ENCODE peak calls at places on chromosomes 7 and 10, in four cellular contexts. U is naive thymus-derived CD8-positive, alpha-beta T cell; O is stimulated activated CD4-positive, alpha-beta T cell treated with anti-CD3 and anti-CD28 coated beads, Interleukin-15, amount 100 ng/mL, for 48 hours; Y is NCI-H1436. B is an unnamed sample.

GRCh38 chr7:81280531-81280930 is 361.7 kb upstream of the SEMA3C start:
- DNase-seq in U (no peak), Y (no peak), O (no peak), B (no peak)

GRCh38 chr10:15461353-15462108 is 90.4 kb upstream of the FAM171A1 start:
- DNase-seq in U (no peak), Y (no peak), O (no peak), B (no peak)

GRCh38 chr7:16734148-16734726 is 19.3 kb upstream of the TSPAN13 start:
- DNase-seq in O (no peak), U (no peak), Y (no peak), B (no peak)

GRCh38 chr10:108090476-108091215 is 926.1 kb upstream of the SORCS1 start:
- DNase-seq in U (no peak), Y (no peak), O (no peak), B (no peak)

GRCh38 chr10:102267748-102268147 is 22.4 kb downstream of the GBF1 start:
- DNase-seq in O (no peak), U (no peak), Y (no peak), B (no peak)

GRCh38 chr10:58424176-58424575 is 39.0 kb downstream of the TFAM start:
- DNase-seq in U (no peak), Y (no peak), O (no peak), B (no peak)

GRCh38 chr7:66043681-66044497 is 31.7 kb upstream of the ASL start:
- DNase-seq in U (peak; percentile 2), O (peak; percentile 9), Y (no peak), B (peak; percentile 1)

GRCh38 chr7:140726304-140726703 is 29.8 kb downstream of the NDUFB2 start:
- DNase-seq in U (no peak), O (no peak), Y (no peak), B (no peak)

GRCh38 chr10:60236869-60237524 is 152.7 kb downstream of the ANK3 start:
- DNase-seq in U (peak; percentile 45), Y (no peak), O (no peak), B (no peak)

GRCh38 chr7:65975814-65976445 is 6.1 kb downstream of the GUSB start:
- DNase-seq in O (no peak), Y (no peak), U (no peak), B (no peak)

GRCh38 chr10:103678104-103678526 is 177.3 kb downstream of the SH3PXD2A start:
- DNase-seq in O (peak; percentile 75), Y (peak; percentile 66), U (peak; percentile 74), B (peak; percentile 92)

GRCh38 chr10:78904196-78904595 is 164.6 kb upstream of the ZMIZ1 start:
- DNase-seq in U (no peak), O (no peak), Y (no peak), B (no peak)

GRCh38 chr10:45456822-45457221 is 82.8 kb downstream of the ALOX5 start:
- DNase-seq in U (no peak), Y (no peak), O (no peak), B (no peak)

GRCh38 chr10:102452672-102453340 is 1.5 kb upstream of the C10orf95 start:
- DNase-seq in U (no peak), Y (no peak), O (peak; percentile 67), B (no peak)

GRCh38 chr10:29669149-29669548 is 34.4 kb upstream of the SVIL start:
- DNase-seq in Y (no peak), U (no peak), O (no peak), B (no peak)

GRCh38 chr10:125064681-125065492 is 95.5 kb downstream of the CTBP2 start:
- DNase-seq in Y (no peak), U (no peak), O (peak; percentile 4), B (no peak)

GRCh38 chr7:149496642-149497391 is 792 bp downstream of the ZNF746 start:
- DNase-seq in Y (no peak), O (peak; percentile 21), U (peak; percentile 46), B (peak; percentile 31)

GRCh38 chr7:20543565-20543964 is 71.9 kb upstream of the ABCB5 start:
- DNase-seq in U (no peak), O (no peak), Y (no peak), B (no peak)

GRCh38 chr7:132528695-132529094 is 47.6 kb downstream of the PLXNA4 start:
- DNase-seq in Y (no peak), O (no peak), U (no peak), B (no peak)

GRCh38 chr7:51129527-51130472 is 186.8 kb downstream of the COBL start:
- DNase-seq in U (no peak), O (no peak), Y (no peak), B (no peak)

GRCh38 chr10:101694056-101694673 is 805 bp downstream of the FBXW4 start:
- DNase-seq in U (peak; percentile 65), Y (peak; percentile 56), O (peak; percentile 54), B (peak; percentile 45)

GRCh38 chr7:69703099-69703498 is 104.8 kb downstream of the AUTS2 start:
- DNase-seq in U (no peak), O (no peak), Y (no peak), B (no peak)

GRCh38 chr7:30433082-30433481 is 45.5 kb downstream of the NOD1 start:
- DNase-seq in O (no peak), U (no peak), Y (no peak), B (no peak)

GRCh38 chr7:43700059-43700501 is 29.2 kb downstream of the COA1 start:
- DNase-seq in O (no peak), U (no peak), Y (peak; percentile 43), B (no peak)

GRCh38 chr7:137755846-137756685 is 90.7 kb downstream of the DGKI start:
- DNase-seq in O (no peak), Y (no peak), U (no peak), B (no peak)

GRCh38 chr10:69377936-69378335 is 38.8 kb downstream of the TACR2 start:
- DNase-seq in U (no peak), O (no peak), Y (no peak), B (no peak)

GRCh38 chr7:114026486-114027089 is 107.8 kb upstream of the PPP1R3A start:
- DNase-seq in U (peak; percentile 11), Y (peak; percentile 66), O (no peak), B (no peak)

GRCh38 chr7:373818-374705 is 84.1 kb downstream of the FOXL3 start:
- DNase-seq in O (no peak), U (no peak), Y (no peak), B (no peak)

GRCh38 chr10:32905466-32905865 is 52.6 kb downstream of the ITGB1 start:
- DNase-seq in U (no peak), Y (no peak), O (no peak), B (no peak)

GRCh38 chr10:43076876-43077420 is at the start of gene RET:
- DNase-seq in Y (no peak), U (no peak), O (no peak), B (no peak)

GRCh38 chr10:95229724-95230627 is 35.9 kb downstream of the ACSM6 start:
- DNase-seq in U (no peak), O (no peak), Y (no peak), B (no peak)

GRCh38 chr7:100167912-100168323 is 499 bp downstream of the GAL3ST4 start:
- DNase-seq in U (no peak), O (no peak), Y (no peak), B (no peak)

GRCh38 chr7:30285067-30285530 is 702 bp downstream of the ZNRF2 start:
- DNase-seq in U (peak; percentile 43), O (no peak), Y (peak; percentile 16), B (peak; percentile 14)

GRCh38 chr10:71716406-71716805 is 3.2 kb downstream of the C10orf105 start:
- DNase-seq in Y (no peak), U (no peak), O (no peak), B (no peak)

GRCh38 chr10:70815504-70816219 is at the start of gene SGPL1:
- DNase-seq in U (peak; percentile 83), O (peak; percentile 82), Y (peak; percentile 69), B (peak; percentile 71)

GRCh38 chr10:13893926-13894325 is 307.2 kb downstream of the PRPF18 start:
- DNase-seq in Y (no peak), U (no peak), O (no peak), B (no peak)

B was measured in T follicular helper cell.